ENCODE peak calls at places on chromosomes 6 and 20, in four cellular contexts. One of them, this sample, is unnamed.

GRCh38 chr20:8143474-8143873 is 11.4 kb downstream of the PLCB1 start:
- DNase-seq in Peyer's patch: no peak
- DNase-seq in foreskin keratinocyte: no peak
- DNase-seq in tibial artery: no peak
- DNase-seq in this sample: no peak

GRCh38 chr6:26016326-26017275 is 54.0 kb downstream of the TRIM38 start:
- DNase-seq in Peyer's patch: no peak
- DNase-seq in foreskin keratinocyte: no peak
- DNase-seq in tibial artery: no peak
- DNase-seq in this sample: no peak

GRCh38 chr6:48951917-48952316 is 511.1 kb downstream of the MMUT start:
- DNase-seq in Peyer's patch: no peak
- DNase-seq in foreskin keratinocyte: no peak
- DNase-seq in tibial artery: no peak
- DNase-seq in this sample: no peak

GRCh38 chr6:133895573-133896343 is 6.8 kb downstream of the TCF21 start:
- DNase-seq in Peyer's patch: no peak
- DNase-seq in foreskin keratinocyte: no peak
- DNase-seq in tibial artery: no peak
- DNase-seq in this sample: no peak

GRCh38 chr6:133730881-133731280 is 158.0 kb upstream of the TCF21 start:
- DNase-seq in Peyer's patch: no peak
- DNase-seq in foreskin keratinocyte: no peak
- DNase-seq in tibial artery: no peak
- DNase-seq in this sample: no peak

GRCh38 chr6:5007531-5007930 is 3.7 kb upstream of the RPP40 start:
- DNase-seq in Peyer's patch: no peak
- DNase-seq in foreskin keratinocyte: no peak
- DNase-seq in tibial artery: no peak
- DNase-seq in this sample: no peak

GRCh38 chr6:107075951-107076381 is 39.3 kb downstream of the BEND3 start:
- DNase-seq in Peyer's patch: no peak
- DNase-seq in foreskin keratinocyte: no peak
- DNase-seq in tibial artery: no peak
- DNase-seq in this sample: no peak

GRCh38 chr20:16385462-16385861 is 187.8 kb downstream of the KIF16B start:
- DNase-seq in Peyer's patch: no peak
- DNase-seq in foreskin keratinocyte: no peak
- DNase-seq in tibial artery: no peak
- DNase-seq in this sample: no peak

GRCh38 chr20:3751664-3752385 is 15.7 kb downstream of the ADISSP start:
- DNase-seq in Peyer's patch: peak; percentile 68
- DNase-seq in foreskin keratinocyte: no peak
- DNase-seq in tibial artery: peak; percentile 38
- DNase-seq in this sample: no peak

GRCh38 chr6:7058250-7058923 is 49.4 kb upstream of the RREB1 start:
- DNase-seq in Peyer's patch: peak; percentile 82
- DNase-seq in foreskin keratinocyte: peak; percentile 99
- DNase-seq in tibial artery: no peak
- DNase-seq in this sample: no peak

GRCh38 chr20:8855315-8855714 is 213.6 kb upstream of the PLCB4 start:
- DNase-seq in Peyer's patch: no peak
- DNase-seq in foreskin keratinocyte: no peak
- DNase-seq in tibial artery: no peak
- DNase-seq in this sample: no peak

GRCh38 chr6:167700199-167700598 is 126.5 kb upstream of the AFDN start:
- DNase-seq in Peyer's patch: peak; percentile 22
- DNase-seq in foreskin keratinocyte: no peak
- DNase-seq in tibial artery: no peak
- DNase-seq in this sample: no peak

GRCh38 chr20:61757678-61758555 is 307.8 kb downstream of the TAF4 start:
- DNase-seq in Peyer's patch: no peak
- DNase-seq in foreskin keratinocyte: peak; percentile 26
- DNase-seq in tibial artery: no peak
- DNase-seq in this sample: no peak

GRCh38 chr20:10696650-10697049 is 22.9 kb upstream of the JAG1 start:
- DNase-seq in Peyer's patch: peak; percentile 52
- DNase-seq in foreskin keratinocyte: no peak
- DNase-seq in tibial artery: no peak
- DNase-seq in this sample: no peak

GRCh38 chr6:110340566-110340965 is 17.6 kb downstream of the METTL24 start:
- DNase-seq in Peyer's patch: no peak
- DNase-seq in foreskin keratinocyte: no peak
- DNase-seq in tibial artery: no peak
- DNase-seq in this sample: no peak

GRCh38 chr6:51019785-51020184 is 201.1 kb downstream of the TFAP2B start:
- DNase-seq in Peyer's patch: no peak
- DNase-seq in foreskin keratinocyte: no peak
- DNase-seq in tibial artery: no peak
- DNase-seq in this sample: no peak

GRCh38 chr6:77403424-77403823 is 59.9 kb downstream of the HTR1B start:
- DNase-seq in Peyer's patch: no peak
- DNase-seq in foreskin keratinocyte: no peak
- DNase-seq in tibial artery: no peak
- DNase-seq in this sample: no peak

GRCh38 chr6:114862809-114863208 is 520.0 kb upstream of the HS3ST5 start:
- DNase-seq in Peyer's patch: no peak
- DNase-seq in foreskin keratinocyte: peak; percentile 10
- DNase-seq in tibial artery: no peak
- DNase-seq in this sample: no peak

GRCh38 chr20:32457476-32457986 is 99.4 kb downstream of the ASXL1 start:
- DNase-seq in Peyer's patch: no peak
- DNase-seq in foreskin keratinocyte: no peak
- DNase-seq in tibial artery: no peak
- DNase-seq in this sample: no peak

GRCh38 chr6:122187186-122187585 is 212.3 kb upstream of the HSF2 start:
- DNase-seq in Peyer's patch: no peak
- DNase-seq in foreskin keratinocyte: no peak
- DNase-seq in tibial artery: no peak
- DNase-seq in this sample: no peak

GRCh38 chr20:47238780-47239769 is 117.4 kb downstream of the ZMYND8 start:
- DNase-seq in Peyer's patch: no peak
- DNase-seq in foreskin keratinocyte: no peak
- DNase-seq in tibial artery: no peak
- DNase-seq in this sample: no peak

GRCh38 chr6:43699564-43700186 is 12.1 kb upstream of the MRPS18A start:
- DNase-seq in Peyer's patch: peak; percentile 68
- DNase-seq in foreskin keratinocyte: no peak
- DNase-seq in tibial artery: no peak
- DNase-seq in this sample: no peak

GRCh38 chr6:42937548-42938427 is 8.5 kb downstream of the CNPY3 start:
- DNase-seq in Peyer's patch: no peak
- DNase-seq in foreskin keratinocyte: no peak
- DNase-seq in tibial artery: no peak
- DNase-seq in this sample: no peak

GRCh38 chr6:150813993-150814359 is 51.5 kb upstream of the MTHFD1L start:
- DNase-seq in Peyer's patch: no peak
- DNase-seq in foreskin keratinocyte: peak; percentile 49
- DNase-seq in tibial artery: no peak
- DNase-seq in this sample: no peak

GRCh38 chr20:41335591-41335990 is 5.0 kb upstream of the LPIN3 start:
- DNase-seq in Peyer's patch: no peak
- DNase-seq in foreskin keratinocyte: no peak
- DNase-seq in tibial artery: no peak
- DNase-seq in this sample: no peak

GRCh38 chr6:146041282-146041681 is 12.4 kb downstream of the GRM1 start:
- DNase-seq in Peyer's patch: no peak
- DNase-seq in foreskin keratinocyte: no peak
- DNase-seq in tibial artery: no peak
- DNase-seq in this sample: no peak

GRCh38 chr6:169652896-169653295 is 48.9 kb downstream of the WDR27 start:
- DNase-seq in Peyer's patch: no peak
- DNase-seq in foreskin keratinocyte: no peak
- DNase-seq in tibial artery: no peak
- DNase-seq in this sample: no peak

GRCh38 chr6:169651498-169651897 is 50.3 kb downstream of the WDR27 start:
- DNase-seq in Peyer's patch: no peak
- DNase-seq in foreskin keratinocyte: no peak
- DNase-seq in tibial artery: no peak
- DNase-seq in this sample: no peak

GRCh38 chr6:169653691-169654090 is 48.1 kb downstream of the WDR27 start:
- DNase-seq in Peyer's patch: no peak
- DNase-seq in foreskin keratinocyte: no peak
- DNase-seq in tibial artery: no peak
- DNase-seq in this sample: no peak

GRCh38 chr6:169656626-169657610 is 44.9 kb downstream of the WDR27 start:
- DNase-seq in Peyer's patch: no peak
- DNase-seq in foreskin keratinocyte: no peak
- DNase-seq in tibial artery: no peak
- DNase-seq in this sample: no peak

DNA sequence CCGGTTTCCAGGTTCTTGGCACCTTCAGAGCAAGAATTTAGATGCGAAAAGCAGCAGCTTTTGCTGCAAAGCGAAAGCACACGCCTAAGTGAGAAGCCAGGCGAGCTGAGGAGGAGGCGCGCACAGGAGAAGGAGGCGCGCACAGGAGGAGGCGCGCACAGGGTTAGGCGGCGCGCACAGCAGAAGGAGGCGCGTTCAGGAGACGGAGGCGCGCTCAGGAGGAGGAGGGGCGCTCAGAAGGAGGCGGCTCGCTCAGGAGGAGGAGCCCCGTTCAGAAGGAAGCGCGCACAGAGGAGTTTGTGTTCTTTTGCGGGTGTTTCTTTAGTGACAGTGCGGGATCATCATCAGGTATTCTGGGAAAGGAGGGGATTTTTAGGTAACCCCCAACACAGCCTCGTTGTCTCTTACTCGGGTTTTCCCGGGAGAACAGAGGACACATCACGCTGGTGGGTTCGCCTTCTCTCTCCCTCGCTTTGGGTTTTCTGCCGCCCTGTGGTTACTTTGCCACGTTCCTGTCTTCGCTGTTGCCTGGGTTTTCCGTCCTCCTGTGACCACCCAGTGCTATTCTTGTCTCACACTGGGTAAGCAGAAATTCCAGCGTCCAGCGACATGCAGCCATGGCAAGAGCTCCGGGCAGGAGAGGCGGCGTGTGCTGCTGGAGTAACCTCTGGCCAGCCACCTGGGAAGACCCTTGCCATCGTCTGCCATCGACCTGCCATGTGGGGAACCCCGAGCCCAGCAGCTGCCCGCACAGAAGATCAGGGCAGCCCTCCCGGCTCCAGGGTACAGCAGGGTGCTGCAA is 47.0 kb downstream of the WDR27 start:
- DNase-seq in Peyer's patch: peak; percentile 88
- DNase-seq in foreskin keratinocyte: peak; percentile 31
- DNase-seq in tibial artery: peak; percentile 64
- DNase-seq in this sample: no peak
- TF ChIP-seq CTCF in Peyer's patch: peak; percentile 24
- TF ChIP-seq CTCF in foreskin keratinocyte: peak; percentile 55
- TF ChIP-seq CTCF in tibial artery: no peak
- TF ChIP-seq CTCF in this sample: no peak

GRCh38 chr6:132261354-132261753 is 139.9 kb downstream of the MOXD1 start:
- DNase-seq in Peyer's patch: no peak
- DNase-seq in foreskin keratinocyte: peak; percentile 46
- DNase-seq in tibial artery: no peak
- DNase-seq in this sample: no peak

GRCh38 chr6:132257561-132257960 is 143.7 kb downstream of the MOXD1 start:
- DNase-seq in Peyer's patch: no peak
- DNase-seq in foreskin keratinocyte: no peak
- DNase-seq in tibial artery: no peak
- DNase-seq in this sample: no peak

GRCh38 chr6:132264101-132264500 is 137.2 kb downstream of the MOXD1 start:
- DNase-seq in Peyer's patch: no peak
- DNase-seq in foreskin keratinocyte: no peak
- DNase-seq in tibial artery: no peak
- DNase-seq in this sample: no peak

GRCh38 chr6:132256457-132256856 is 144.8 kb downstream of the MOXD1 start:
- DNase-seq in Peyer's patch: no peak
- DNase-seq in foreskin keratinocyte: no peak
- DNase-seq in tibial artery: no peak
- DNase-seq in this sample: no peak

DNA sequence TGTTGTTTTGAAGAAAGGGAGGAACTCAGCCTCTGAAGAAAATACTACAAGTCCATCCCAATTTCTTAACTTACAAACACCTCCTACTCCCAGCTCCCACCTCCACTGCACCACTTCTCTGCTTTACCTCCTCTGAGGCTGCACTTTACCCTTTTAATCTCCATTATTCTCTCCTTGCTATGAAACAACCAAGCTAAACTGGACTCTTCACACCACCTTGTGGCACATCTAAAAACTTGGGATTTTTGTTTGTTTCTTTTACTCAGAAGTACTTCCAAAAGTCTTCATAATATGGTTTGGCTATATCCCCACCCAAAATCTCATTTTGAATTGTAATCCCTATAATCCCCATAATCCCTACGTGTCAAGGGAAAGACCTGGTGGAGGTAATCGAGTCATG is 142.2 kb downstream of the MOXD1 start:
- DNase-seq in Peyer's patch: no peak
- DNase-seq in foreskin keratinocyte: no peak
- DNase-seq in tibial artery: no peak
- DNase-seq in this sample: no peak
- TF ChIP-seq CTCF in Peyer's patch: peak; percentile 14
- TF ChIP-seq CTCF in foreskin keratinocyte: peak; percentile 65
- TF ChIP-seq CTCF in tibial artery: peak; percentile 28
- TF ChIP-seq CTCF in this sample: no peak

GRCh38 chr20:37941332-37941731 is 38.4 kb downstream of the VSTM2L start:
- DNase-seq in Peyer's patch: peak; percentile 33
- DNase-seq in foreskin keratinocyte: no peak
- DNase-seq in tibial artery: no peak
- DNase-seq in this sample: peak; percentile 4
- TF ChIP-seq CTCF in Peyer's patch: no peak
- TF ChIP-seq CTCF in foreskin keratinocyte: no peak
- TF ChIP-seq CTCF in tibial artery: no peak
- TF ChIP-seq CTCF in this sample: no peak

GRCh38 chr6:17043148-17043522 is 58.7 kb upstream of the STMND1 start:
- DNase-seq in Peyer's patch: no peak
- DNase-seq in foreskin keratinocyte: no peak
- DNase-seq in tibial artery: no peak
- DNase-seq in this sample: no peak

GRCh38 chr6:17045581-17046322 is 56.1 kb upstream of the STMND1 start:
- DNase-seq in Peyer's patch: no peak
- DNase-seq in foreskin keratinocyte: no peak
- DNase-seq in tibial artery: no peak
- DNase-seq in this sample: no peak

GRCh38 chr6:17038316-17038715 is 63.5 kb upstream of the STMND1 start:
- DNase-seq in Peyer's patch: no peak
- DNase-seq in foreskin keratinocyte: no peak
- DNase-seq in tibial artery: no peak
- DNase-seq in this sample: no peak

GRCh38 chr6:17039266-17039665 is 62.6 kb upstream of the STMND1 start:
- DNase-seq in Peyer's patch: no peak
- DNase-seq in foreskin keratinocyte: no peak
- DNase-seq in tibial artery: no peak
- DNase-seq in this sample: no peak

GRCh38 chr6:17042422-17043147 is 59.3 kb upstream of the STMND1 start:
- DNase-seq in Peyer's patch: no peak
- DNase-seq in foreskin keratinocyte: peak; percentile 61
- DNase-seq in tibial artery: no peak
- DNase-seq in this sample: peak; percentile 25
- TF ChIP-seq CTCF in Peyer's patch: no peak
- TF ChIP-seq CTCF in foreskin keratinocyte: peak; percentile 76
- TF ChIP-seq CTCF in tibial artery: peak; percentile 40
- TF ChIP-seq CTCF in this sample: no peak

This sample was measured in omental fat pad.